ENCODE peak calls at places on chromosomes 1 and 21, in ten cellular contexts. Z is uterus, C is kidney, K is fibroblast of lung, A is gastrocnemius medialis, O is IMR-90, N is tibial artery, Y is mammary epithelial cell, P is pancreas, I is aorta. D is an unnamed sample.

GRCh38 chr1:9652379-9653194 is 1.1 kb downstream of the PIK3CD start:
- DNase-seq in C (no peak), Z (no peak), P (no peak), Y (no peak), I (peak; percentile 77), K (no peak), N (no peak), A (no peak), O (peak; percentile 15), D (peak; percentile 62)

GRCh38 chr1:62175568-62176179 is 19.0 kb upstream of the L1TD1 start:
- DNase-seq in P (no peak), C (no peak), Y (peak; percentile 39), I (no peak), A (no peak), N (no peak), Z (no peak), K (peak; percentile 27), O (peak; percentile 45), D (no peak)

GRCh38 chr1:1616045-1616821 is 933 bp downstream of the MIB2 start:
- DNase-seq in O (peak; percentile 37), P (peak; percentile 79), Z (no peak), C (no peak), N (no peak), I (peak; percentile 85), Y (peak; percentile 21), A (no peak), K (peak; percentile 37), D (peak; percentile 53)

GRCh38 chr1:220696863-220697231 is 6.7 kb downstream of the C1orf115 start:
- DNase-seq in Y (no peak), N (no peak), C (no peak), Z (no peak), I (no peak), K (peak; percentile 40), A (no peak), O (peak; percentile 30), P (no peak), D (no peak)

GRCh38 chr21:45217010-45217409 is 70.7 kb downstream of the POFUT2 start:
- DNase-seq in P (no peak), Y (no peak), A (no peak), K (no peak), N (no peak), O (no peak), C (no peak), Z (no peak), I (no peak), D (no peak)

GRCh38 chr1:21212126-21212525 is 35.4 kb upstream of the EIF4G3 start:
- DNase-seq in O (peak; percentile 38), Z (no peak), I (no peak), A (no peak), C (no peak), Y (no peak), N (no peak), K (peak; percentile 27), P (no peak), D (no peak)

GRCh38 chr1:41333146-41333784 is 28.0 kb upstream of the FOXO6 start:
- DNase-seq in K (peak; percentile 92), N (no peak), A (no peak), P (no peak), C (no peak), Z (no peak), Y (peak; percentile 73), I (no peak), O (peak; percentile 68), D (no peak)

GRCh38 chr1:12125422-12126355 is 41.1 kb upstream of the TNFRSF1B start:
- DNase-seq in C (peak; percentile 71), I (no peak), K (no peak), Y (no peak), A (no peak), O (no peak), Z (no peak), P (no peak), N (no peak), D (no peak)

GRCh38 chr1:30046751-30047150 is 676.6 kb downstream of the MATN1 start:
- DNase-seq in K (no peak), I (no peak), Z (no peak), N (no peak), P (no peak), C (no peak), A (no peak), Y (no peak), O (no peak), D (no peak)

GRCh38 chr1:231020816-231021215 is 19.2 kb downstream of the FAM89A start:
- DNase-seq in Y (no peak), I (no peak), K (no peak), A (no peak), Z (no peak), P (no peak), C (no peak), O (peak; percentile 21), N (no peak), D (no peak)

GRCh38 chr1:1959840-1960479 is 40.9 kb upstream of the TMEM52 start:
- DNase-seq in N (peak; percentile 49), I (peak; percentile 93), Z (peak; percentile 44), K (peak; percentile 61), A (peak; percentile 37), C (peak; percentile 90), P (peak; percentile 96), O (peak; percentile 51), Y (peak; percentile 69), D (peak; percentile 80)

GRCh38 chr1:234478152-234478480 is 863 bp downstream of the TARBP1 start:
- DNase-seq in K (peak; percentile 47), Y (peak; percentile 54), Z (no peak), A (peak; percentile 60), N (peak; percentile 41), I (no peak), O (peak; percentile 28), P (no peak), C (peak; percentile 90), D (peak; percentile 71)

GRCh38 chr21:19489930-19490329 is 1086.3 kb upstream of the TMPRSS15 start:
- DNase-seq in O (no peak), I (no peak), A (no peak), Z (no peak), N (no peak), P (no peak), K (no peak), Y (no peak), C (no peak), D (no peak)
- H3K9me3 ChIP-seq in O (peaks cover 5% of the 10 kb centered on the region), I (no peaks in the 10 kb centered on the region), A (no peaks in the 10 kb centered on the region), Z (no peaks in the 10 kb centered on the region), N (no peaks in the 10 kb centered on the region), P (no peaks in the 10 kb centered on the region), K (no peaks in the 10 kb centered on the region), Y (peaks cover 30% of the 10 kb centered on the region), C (no peaks in the 10 kb centered on the region), D (no peaks in the 10 kb centered on the region)

DNA sequence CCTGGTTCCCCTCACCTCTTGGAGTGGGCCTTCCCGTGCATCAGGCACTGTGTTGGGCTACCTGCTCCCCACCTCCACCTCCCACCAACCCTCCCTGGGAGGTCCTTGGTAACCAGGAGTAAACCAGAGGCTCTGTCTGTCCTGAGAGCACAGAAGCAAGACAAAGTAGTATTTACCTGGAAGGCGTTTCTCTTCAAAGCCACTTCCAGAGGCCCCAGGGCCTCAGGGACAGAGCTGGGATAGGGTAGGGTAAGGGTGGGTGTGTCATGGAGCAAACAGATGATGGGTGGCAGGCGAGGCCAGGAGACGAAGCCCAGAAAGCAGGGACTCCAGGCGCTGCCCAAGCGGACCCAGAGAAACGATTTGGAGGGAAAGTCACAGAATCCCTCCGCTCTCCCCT is 77.2 kb upstream of the TARDBP start:
- DNase-seq in N (no peak), C (no peak), A (no peak), Z (no peak), I (no peak), K (no peak), Y (no peak), P (no peak), O (no peak), D (no peak)
- H3K4me1 ChIP-seq in N (no peaks in the 10 kb centered on the region), C (no peaks in the 10 kb centered on the region), A (no peaks in the 10 kb centered on the region), Z (no peaks in the 10 kb centered on the region), I (no peaks in the 10 kb centered on the region), K (no peaks in the 10 kb centered on the region), Y (no peaks in the 10 kb centered on the region), P (no peaks in the 10 kb centered on the region), O (no peaks in the 10 kb centered on the region), D (no peaks in the 10 kb centered on the region)

DNA sequence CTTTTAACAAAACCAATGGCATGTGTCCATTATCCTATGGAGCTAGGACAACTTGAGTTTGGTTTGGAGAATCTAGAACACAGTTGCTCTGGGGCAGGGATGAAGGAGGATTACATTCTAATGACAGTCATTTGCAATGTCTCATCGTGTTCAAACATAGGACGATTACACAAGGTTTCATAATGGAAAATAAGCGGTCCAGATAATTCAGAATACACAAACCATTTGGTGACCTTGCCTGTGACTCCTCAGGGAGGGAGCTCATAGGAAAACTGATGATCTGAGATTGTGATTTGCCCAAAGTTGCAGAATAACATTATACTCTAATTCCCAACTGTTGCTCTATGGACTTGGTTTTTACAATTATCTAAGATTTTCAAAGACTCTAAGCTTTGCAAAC is 27.6 kb upstream of the RGL1 start:
- DNase-seq in C (no peak), Z (no peak), I (no peak), P (no peak), N (no peak), K (no peak), O (peak; percentile 24), A (no peak), Y (no peak), D (no peak)
- H3K9me3 ChIP-seq in C (peaks cover 4% of the 10 kb centered on the region), Z (no peaks in the 10 kb centered on the region), I (peaks cover 1% of the 10 kb centered on the region), P (no peaks in the 10 kb centered on the region), N (no peaks in the 10 kb centered on the region), K (no peaks in the 10 kb centered on the region), O (peaks cover 2% of the 10 kb centered on the region), A (no peaks in the 10 kb centered on the region), Y (no peaks in the 10 kb centered on the region), D (peaks cover 7% of the 10 kb centered on the region)

GRCh38 chr1:226668173-226668560 is 70.9 kb downstream of the ITPKB start:
- DNase-seq in N (no peak), K (no peak), O (no peak), A (no peak), I (peak; percentile 52), P (no peak), C (no peak), Y (no peak), Z (no peak), D (no peak)

GRCh38 chr1:226672217-226672838 is 66.8 kb downstream of the ITPKB start:
- DNase-seq in A (no peak), I (no peak), Y (no peak), N (no peak), C (no peak), O (no peak), K (no peak), P (no peak), Z (no peak), D (no peak)

GRCh38 chr1:226674892-226675719 is 64.0 kb downstream of the ITPKB start:
- DNase-seq in P (peak; percentile 16), Y (no peak), C (peak; percentile 70), N (peak; percentile 73), A (peak; percentile 66), O (no peak), I (peak; percentile 70), Z (peak; percentile 71), K (no peak), D (peak; percentile 75)

GRCh38 chr1:226670062-226670461 is 69.0 kb downstream of the ITPKB start:
- DNase-seq in A (no peak), Y (no peak), N (no peak), K (no peak), O (no peak), Z (peak; percentile 63), I (no peak), P (no peak), C (no peak), D (no peak)

DNA sequence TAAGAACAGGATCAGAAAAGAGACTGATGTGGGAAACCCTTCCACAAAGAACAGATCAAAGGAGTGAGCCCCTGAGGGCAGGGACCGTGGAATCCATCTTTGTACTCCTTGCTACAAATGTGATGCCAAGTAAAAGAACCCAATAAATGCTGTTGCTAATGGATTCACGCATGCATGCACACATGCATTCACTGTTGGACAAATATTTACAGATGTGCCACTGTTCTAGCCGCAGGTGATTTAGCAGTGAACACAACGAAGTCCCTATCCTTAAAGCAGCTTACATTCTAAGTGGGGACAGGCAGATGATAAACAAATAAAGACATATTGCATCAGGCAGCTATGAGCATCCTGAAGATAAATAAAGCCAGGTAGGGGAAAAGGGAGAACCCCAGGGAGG is 67.8 kb downstream of the ITPKB start:
- DNase-seq in A (no peak), I (no peak), Z (no peak), O (no peak), K (no peak), P (no peak), C (no peak), Y (no peak), N (no peak), D (no peak)
- H3K4me1 ChIP-seq in A (peaks cover 31% of the 10 kb centered on the region), I (peaks cover 3% of the 10 kb centered on the region), Z (peaks cover 7% of the 10 kb centered on the region), O (no peaks in the 10 kb centered on the region), K (peaks cover 6% of the 10 kb centered on the region), P (no peaks in the 10 kb centered on the region), C (peaks cover 15% of the 10 kb centered on the region), Y (peaks cover 2% of the 10 kb centered on the region), N (peaks cover 10% of the 10 kb centered on the region), D (peaks cover 44% of the 10 kb centered on the region)